ENCODE peak calls at places on chromosomes 1 and 21, in seven cellular contexts. V, T, M, Y, B, L and U are unnamed samples.

GRCh38 chr1:152654110-152654509 is 9.1 kb upstream of the LCE2D start:
- DNase-seq in T (peak), Y (peak), B (peak), V (peak), L (no peak), M (peak), U (peak)

GRCh38 chr1:92259350-92259749 is 39.4 kb downstream of the GLMN start:
- DNase-seq in V (peak), Y (no peak), T (no peak), B (no peak), M (no peak), L (no peak), U (no peak)

GRCh38 chr1:27218736-27219135 is 15.7 kb upstream of the WDTC1 start:
- DNase-seq in Y (no peak), B (no peak), L (no peak), T (no peak), V (no peak), M (no peak), U (no peak)

GRCh38 chr1:12112711-12113161 is 49.6 kb downstream of the TNFRSF8 start:
- DNase-seq in Y (no peak), T (no peak), M (no peak), L (peak), V (peak), B (no peak), U (no peak)

GRCh38 chr1:56216173-56216572 is 363.2 kb downstream of the PLPP3 start:
- DNase-seq in B (no peak), V (peak), T (no peak), L (no peak), M (no peak), Y (no peak), U (no peak)

GRCh38 chr1:205962821-205963221 is 19.6 kb upstream of the SLC26A9 start:
- DNase-seq in B (no peak), L (no peak), Y (no peak), M (no peak), T (no peak), V (no peak), U (no peak)

GRCh38 chr1:84971957-84972356 is 25.0 kb downstream of the MCOLN2 start:
- DNase-seq in M (no peak), B (no peak), L (no peak), T (no peak), V (no peak), Y (no peak), U (no peak)

GRCh38 chr21:30336596-30336995 is 898 bp downstream of the KRTAP27-1 start:
- DNase-seq in B (no peak), T (no peak), M (no peak), V (no peak), Y (no peak), L (no peak), U (no peak)

GRCh38 chr21:22885079-22885478 is 1886.9 kb downstream of the NCAM2 start:
- DNase-seq in B (no peak), M (no peak), T (peak), Y (no peak), V (no peak), L (no peak), U (no peak)

GRCh38 chr1:3462356-3463012 is 8.0 kb downstream of the ARHGEF16 start:
- DNase-seq in T (no peak), L (no peak), Y (no peak), B (no peak), M (no peak), V (no peak), U (peak)

GRCh38 chr1:44237721-44238457 is 24.6 kb downstream of the DMAP1 start:
- DNase-seq in V (peak), B (peak), Y (peak), T (peak), M (peak), L (peak), U (peak)

GRCh38 chr21:38768385-38769071 is 37.2 kb upstream of the ETS2 start:
- DNase-seq in Y (no peak), L (peak), T (no peak), M (no peak), V (peak), B (no peak), U (peak)

GRCh38 chr1:224273651-224274050 is 56.3 kb downstream of the NVL start:
- DNase-seq in V (peak), B (no peak), M (no peak), L (peak), T (no peak), Y (no peak), U (peak)

GRCh38 chr1:3351300-3352083 is 103.0 kb upstream of the ARHGEF16 start:
- DNase-seq in V (no peak), L (no peak), B (no peak), T (no peak), Y (peak), M (no peak), U (no peak)

GRCh38 chr1:210448293-210448892 is 119.7 kb downstream of the HHAT start:
- DNase-seq in B (no peak), T (peak), L (peak), M (no peak), Y (peak), V (peak), U (peak)

GRCh38 chr1:150061632-150062101 is 5.9 kb upstream of the VPS45 start:
- DNase-seq in L (peak), Y (no peak), V (peak), B (no peak), T (no peak), M (no peak), U (no peak)

GRCh38 chr1:14137411-14138134 is 437.6 kb downstream of the PRDM2 start:
- DNase-seq in M (no peak), L (no peak), B (no peak), Y (no peak), V (no peak), T (no peak), U (peak)

GRCh38 chr1:14138135-14138506 is 438.1 kb downstream of the PRDM2 start:
- DNase-seq in Y (no peak), B (no peak), T (no peak), M (no peak), V (no peak), L (no peak), U (peak)

GRCh38 chr1:14136881-14137280 is 436.9 kb downstream of the PRDM2 start:
- DNase-seq in L (no peak), M (no peak), V (no peak), B (no peak), T (no peak), Y (no peak), U (peak)

GRCh38 chr1:14140800-14141526 is 441.0 kb downstream of the PRDM2 start:
- DNase-seq in V (no peak), B (no peak), L (no peak), M (no peak), T (no peak), Y (no peak), U (no peak)

GRCh38 chr1:14138627-14139026 is 438.6 kb downstream of the PRDM2 start:
- DNase-seq in B (no peak), V (no peak), T (no peak), M (no peak), Y (no peak), L (no peak), U (no peak)
- H3K4ac ChIP-seq in B (no peak), V (no peak), T (no peak), M (no peak), Y (no peak), L (no peak), U (no peak)

GRCh38 chr1:225577243-225577642 is 75.7 kb downstream of the ENAH start:
- DNase-seq in L (peak), B (no peak), V (peak), M (no peak), T (no peak), Y (no peak), U (no peak)

GRCh38 chr1:225573216-225573615 is 79.7 kb downstream of the ENAH start:
- DNase-seq in Y (no peak), B (no peak), V (no peak), T (no peak), L (no peak), M (no peak), U (no peak)

GRCh38 chr1:225580180-225581099 is 72.5 kb downstream of the ENAH start:
- DNase-seq in M (no peak), Y (no peak), T (no peak), B (no peak), V (no peak), L (no peak), U (no peak)

GRCh38 chr1:225581193-225581592 is 71.7 kb downstream of the ENAH start:
- DNase-seq in Y (no peak), L (no peak), T (no peak), V (no peak), B (no peak), M (no peak), U (no peak)

DNA sequence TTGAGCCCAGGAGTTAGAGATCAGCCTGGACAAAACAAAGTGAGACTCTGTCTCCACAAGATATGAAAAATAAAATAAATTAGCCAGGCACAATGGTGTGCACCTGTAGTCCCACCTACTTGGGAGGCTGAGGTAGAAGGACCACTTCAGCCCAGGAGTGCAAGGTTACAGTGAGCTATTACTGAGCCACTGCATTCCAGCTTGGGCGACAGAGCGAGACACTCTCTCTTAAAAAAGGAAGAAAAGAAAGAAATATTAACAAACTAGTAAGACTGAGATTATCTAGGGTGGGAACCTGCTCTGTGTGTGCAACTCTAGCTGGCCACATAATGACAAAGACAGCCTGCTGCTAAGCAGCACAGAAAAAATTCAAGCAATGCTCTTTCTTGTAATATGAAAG is 74.7 kb downstream of the ENAH start:
- DNase-seq in B (no peak), M (no peak), T (no peak), Y (no peak), V (no peak), L (no peak), U (no peak)
- H2AK5ac ChIP-seq in B (no peak), M (no peak), T (no peak), Y (no peak), V (no peak), L (no peak), U (no peak)

GRCh38 chr21:44567481-44568171 is 5.9 kb upstream of the KRTAP10-4 start:
- DNase-seq in Y (no peak), M (no peak), V (no peak), T (no peak), L (no peak), B (no peak), U (no peak)
- H3K4ac ChIP-seq in Y (no peak), M (no peak), V (no peak), T (no peak), L (no peak), B (no peak), U (no peak)

DNA sequence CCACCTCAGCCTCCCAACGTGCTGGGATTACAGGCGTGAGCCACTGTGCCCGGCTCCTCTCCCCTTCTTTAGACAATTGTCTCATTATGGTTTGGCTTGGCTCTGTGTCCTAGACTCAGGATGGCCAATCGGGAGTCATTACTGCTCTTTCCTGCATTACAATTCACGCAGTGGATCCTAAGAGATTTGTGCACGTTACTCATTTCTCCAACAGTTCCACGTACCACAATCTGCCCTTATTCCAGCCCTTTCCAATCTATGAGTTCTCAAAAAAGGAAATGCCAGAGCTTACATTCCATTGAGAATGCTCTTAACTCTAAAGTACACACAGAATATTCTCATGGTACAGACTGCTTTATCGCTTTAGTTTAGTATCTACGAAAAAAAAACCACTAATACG is 357.0 kb downstream of the GPATCH2 start:
- DNase-seq in V (peak), B (no peak), L (peak), T (no peak), M (no peak), Y (no peak), U (peak)
- H2AK5ac ChIP-seq in V (peak), B (no peak), L (no peak), T (no peak), M (no peak), Y (no peak), U (no peak)

GRCh38 chr1:52032124-52032784 is 1.4 kb downstream of the KTI12 start:
- DNase-seq in B (no peak), L (no peak), Y (no peak), T (no peak), M (no peak), V (peak), U (no peak)

GRCh38 chr1:52032785-52033131 is 852 bp downstream of the KTI12 start:
- DNase-seq in M (peak), B (peak), L (peak), T (peak), Y (no peak), V (peak), U (peak)

GRCh38 chr1:52034050-52034384 is 407 bp upstream of the KTI12 start:
- DNase-seq in M (no peak), V (no peak), Y (no peak), B (no peak), T (no peak), L (no peak), U (no peak)

GRCh38 chr1:52037402-52037814 is 3.8 kb upstream of the KTI12 start:
- DNase-seq in T (no peak), V (peak), L (peak), Y (no peak), B (no peak), M (no peak), U (no peak)

DNA sequence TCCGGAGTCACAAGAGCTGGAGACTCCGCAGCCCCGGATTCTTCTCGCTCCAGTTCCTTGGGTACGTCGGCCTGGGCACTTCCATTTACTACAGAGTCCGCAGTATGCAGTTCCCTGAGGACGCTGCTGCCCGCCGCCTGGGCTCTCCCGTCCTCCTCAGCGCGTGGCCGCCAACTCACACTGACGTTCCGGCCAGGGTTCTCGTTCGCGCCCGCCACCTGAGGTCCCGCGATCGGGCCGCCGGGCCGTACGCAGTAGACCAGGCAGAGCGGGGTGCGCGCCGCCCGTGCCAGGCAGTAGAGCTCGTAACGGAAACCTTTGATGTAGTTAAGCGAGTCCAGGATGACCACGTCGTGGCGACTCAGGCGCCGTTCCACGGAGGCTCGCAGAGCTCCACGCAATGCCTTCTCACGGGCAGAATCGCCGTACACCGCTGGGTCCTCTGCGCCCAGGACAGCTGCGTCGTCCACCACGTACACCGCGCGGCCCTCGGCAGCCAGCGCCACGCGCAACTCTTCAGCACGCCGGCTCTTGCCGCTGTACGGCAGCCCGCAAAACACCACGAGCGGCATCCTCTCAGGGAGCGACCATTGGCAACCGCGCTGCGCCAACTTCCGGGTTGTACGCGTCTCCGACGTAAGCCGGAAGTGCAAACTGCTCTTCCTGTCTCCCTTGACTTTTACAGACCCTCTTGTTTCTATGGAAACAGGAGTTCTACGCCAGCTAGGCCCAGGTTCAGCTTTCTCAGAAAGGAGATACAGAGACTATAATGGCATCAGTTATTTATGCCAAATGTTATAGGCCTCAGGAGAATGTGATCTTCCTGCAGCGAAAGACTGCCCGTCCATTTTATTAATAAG is at the start of gene KTI12:
- DNase-seq in Y (peak), V (peak), M (peak), B (peak), L (peak), T (peak), U (peak)
- H3K4ac ChIP-seq in Y (peak), V (peak), M (no peak), B (peak), L (peak), T (no peak), U (peak)

GRCh38 chr1:16064536-16065196 is 8.8 kb downstream of the FAM131C start:
- DNase-seq in M (no peak), V (no peak), B (no peak), L (no peak), Y (no peak), T (no peak), U (no peak)

GRCh38 chr1:16065197-16065576 is 8.3 kb downstream of the FAM131C start:
- DNase-seq in T (no peak), M (no peak), Y (no peak), B (no peak), V (no peak), L (no peak), U (no peak)

GRCh38 chr1:16063226-16063829 is 10.1 kb downstream of the FAM131C start:
- DNase-seq in V (no peak), T (no peak), M (no peak), Y (no peak), B (no peak), L (no peak), U (no peak)

GRCh38 chr1:16066245-16066644 is 7.2 kb downstream of the FAM131C start:
- DNase-seq in V (no peak), T (no peak), Y (no peak), M (no peak), B (no peak), L (no peak), U (no peak)

DNA sequence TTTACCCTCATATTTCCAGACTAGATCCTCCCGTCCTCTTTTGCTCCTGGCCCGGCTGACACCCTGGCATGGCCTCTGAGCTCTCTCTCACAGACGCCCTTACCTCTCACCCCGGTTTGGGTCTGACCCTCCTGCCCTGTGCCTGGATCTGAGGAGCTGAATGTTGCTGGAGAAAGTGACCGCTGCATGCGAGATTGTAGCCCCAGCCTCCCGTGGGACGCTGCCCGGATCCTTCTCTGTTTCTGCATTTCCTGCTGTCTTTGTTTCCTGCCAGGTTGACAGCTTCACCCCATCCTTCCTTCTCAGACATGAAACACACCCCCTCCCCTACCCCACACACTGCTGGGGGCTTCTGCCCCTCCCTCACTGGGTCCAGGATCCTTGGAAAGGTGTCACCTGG is 9.5 kb downstream of the FAM131C start:
- DNase-seq in L (no peak), V (no peak), B (no peak), Y (no peak), M (no peak), T (no peak), U (no peak)
- H2AK5ac ChIP-seq in L (no peak), V (no peak), B (no peak), Y (peak), M (no peak), T (no peak), U (no peak)